ENCODE peak calls at places on chromosome 19, in ten cellular contexts. L is stimulated activated CD4-positive, alpha-beta T cell treated with anti-CD3 and anti-CD28 coated beads, Interleukin-4, amount 100 ng/mL, for 1 hour; H is heart right ventricle; T is NB4; V is progenitor cell of endocrine pancreas; B is hypothalamus; K is fibroblast of lung; D is Peyer's patch; J is GM03348; R is kidney glomerular epithelial cell. P is an unnamed sample.

GRCh38 chr19:16285769-16286564 is 38.7 kb upstream of the KLF2 start:
- DNase-seq in D (no peak), R (no peak), L (no peak), H (peak; percentile 39), J (no peak), K (peak; percentile 37), T (peak; percentile 45), B (peak; percentile 16), V (no peak), P (no peak)

GRCh38 chr19:858284-858683 is 1.2 kb upstream of the CFD start:
- DNase-seq in J (no peak), V (no peak), B (no peak), H (no peak), T (no peak), L (no peak), R (no peak), D (no peak), K (no peak), P (no peak)

GRCh38 chr19:18150776-18151624 is 2.0 kb upstream of the PIK3R2 start:
- DNase-seq in T (no peak), B (no peak), H (no peak), K (no peak), V (no peak), D (no peak), R (no peak), J (no peak), L (no peak), P (no peak)

GRCh38 chr19:36420961-36421748 is 2.7 kb upstream of the ZFP82 start:
- DNase-seq in T (no peak), H (peak; percentile 18), B (no peak), L (no peak), K (peak; percentile 71), J (peak; percentile 29), V (peak; percentile 10), R (no peak), D (no peak), P (no peak)

GRCh38 chr19:23800868-23801267 is 42.2 kb upstream of the ZNF681 start:
- DNase-seq in H (no peak), V (no peak), B (no peak), D (no peak), J (no peak), T (no peak), K (no peak), L (no peak), R (no peak), P (no peak)

GRCh38 chr19:50777830-50778303 is 7.6 kb downstream of the GPR32 start:
- DNase-seq in J (no peak), H (no peak), T (peak; percentile 75), K (no peak), D (no peak), L (peak; percentile 14), V (no peak), B (no peak), R (no peak), P (no peak)

GRCh38 chr19:7658219-7658686 is 10.6 kb upstream of the RETN start:
- DNase-seq in D (peak; percentile 63), T (no peak), R (no peak), B (no peak), L (no peak), H (no peak), V (no peak), K (no peak), J (no peak), P (no peak)

GRCh38 chr19:51821921-51822716 is 27.2 kb downstream of the FPR3 start:
- DNase-seq in V (no peak), R (no peak), L (no peak), T (peak; percentile 95), K (no peak), H (no peak), B (no peak), J (peak; percentile 20), D (no peak), P (no peak)

GRCh38 chr19:19113040-19113541 is 25.2 kb downstream of the TMEM161A start:
- DNase-seq in L (no peak), R (peak; percentile 27), D (no peak), J (no peak), V (no peak), T (peak; percentile 80), B (no peak), H (no peak), K (peak; percentile 30), P (no peak)

GRCh38 chr19:55173717-55174409 is 6.2 kb downstream of the SYT5 start:
- DNase-seq in J (peak; percentile 94), D (no peak), B (no peak), R (no peak), L (peak; percentile 24), H (peak; percentile 66), V (no peak), K (peak; percentile 43), T (no peak), P (no peak)

GRCh38 chr19:872266-872951 is 12.9 kb downstream of the CFD start:
- DNase-seq in B (no peak), J (peak; percentile 64), R (no peak), T (peak; percentile 73), D (peak; percentile 59), K (peak; percentile 68), L (peak; percentile 76), H (peak; percentile 50), V (no peak), P (no peak)

GRCh38 chr19:3821857-3822364 is 35.7 kb upstream of the MATK start:
- DNase-seq in D (peak; percentile 74), L (peak; percentile 90), J (peak; percentile 90), R (no peak), T (peak; percentile 79), H (peak; percentile 38), K (no peak), B (no peak), V (peak; percentile 64), P (no peak)

GRCh38 chr19:41821003-41821735 is 23.3 kb downstream of the LYPD4 start:
- DNase-seq in L (peak; percentile 10), V (no peak), T (peak; percentile 52), B (no peak), H (no peak), K (peak; percentile 10), D (peak; percentile 26), R (peak; percentile 54), J (peak; percentile 55), P (no peak)

GRCh38 chr19:50821248-50821612 is 2.4 kb downstream of the KLK1 start:
- DNase-seq in R (no peak), K (no peak), V (no peak), D (no peak), B (no peak), L (no peak), T (no peak), J (no peak), H (no peak), P (no peak)

GRCh38 chr19:52638601-52639000 is 446 bp upstream of the ZNF83 start:
- DNase-seq in R (peak; percentile 68), J (peak; percentile 50), L (no peak), K (peak; percentile 74), D (no peak), V (no peak), B (no peak), T (no peak), H (peak; percentile 6), P (no peak)

GRCh38 chr19:45865269-45865948 is 1.3 kb downstream of the FOXA3 start:
- DNase-seq in V (no peak), H (no peak), K (no peak), D (no peak), T (peak; percentile 15), R (no peak), J (no peak), B (no peak), L (no peak), P (no peak)

GRCh38 chr19:10808937-10809655 is 26.9 kb downstream of the TMED1 start:
- DNase-seq in D (no peak), J (no peak), T (peak; percentile 53), H (no peak), B (no peak), L (no peak), V (no peak), R (no peak), K (peak; percentile 56), P (no peak)

GRCh38 chr19:2185734-2186070 is 22.0 kb downstream of the DOT1L start:
- DNase-seq in T (no peak), L (no peak), K (no peak), J (no peak), B (no peak), D (no peak), V (no peak), H (no peak), R (no peak), P (no peak)

GRCh38 chr19:56765107-56765506 is 75.4 kb downstream of the PEG3 start:
- DNase-seq in V (no peak), K (no peak), J (no peak), R (peak; percentile 55), T (no peak), H (peak; percentile 68), L (peak; percentile 7), D (peak; percentile 16), B (peak; percentile 42), P (no peak)

GRCh38 chr19:10189631-10190425 is 4.9 kb downstream of the DNMT1 start:
- DNase-seq in D (no peak), V (no peak), B (no peak), L (no peak), J (no peak), R (no peak), T (peak; percentile 68), H (no peak), K (peak; percentile 15), P (no peak)

GRCh38 chr19:42412223-42412622 is 15.0 kb downstream of the LIPE start:
- DNase-seq in V (no peak), D (no peak), L (no peak), K (no peak), R (no peak), B (peak; percentile 76), J (no peak), T (peak; percentile 13), H (no peak), P (no peak)

GRCh38 chr19:632228-633067 is 889 bp downstream of the POLRMT start:
- DNase-seq in J (peak; percentile 79), K (peak; percentile 62), H (no peak), V (no peak), D (no peak), L (peak; percentile 57), R (peak; percentile 18), B (no peak), T (peak; percentile 67), P (no peak)

GRCh38 chr19:55094456-55095259 is 19.0 kb downstream of the EPS8L1 start:
- DNase-seq in T (no peak), K (no peak), V (no peak), D (no peak), H (no peak), B (no peak), R (no peak), J (no peak), L (no peak), P (no peak)